ENCODE peak calls at places on chromosomes 2 and 18, in five cellular contexts. O, B, T, V and S are unnamed samples.
A peak's percentile ranks its signal among the peaks of the same experiment; 100 is the strongest.

GRCh38 chr2:209523778-209524362 is 100.0 kb downstream of the MAP2 start:
- DNase-seq in O (no peak), B (no peak), T (no peak), V (peak; percentile 45), S (no peak)

GRCh38 chr18:22559414-22560282 is 141.9 kb upstream of the CTAGE1 start:
- DNase-seq in O (peak; percentile 29), B (peak; percentile 89), T (no peak), V (peak; percentile 63), S (peak; percentile 85)

GRCh38 chr2:120740765-120741513 is 5.3 kb downstream of the GLI2 start:
- DNase-seq in O (no peak), B (no peak), T (no peak), V (no peak), S (peak; percentile 92)

GRCh38 chr2:20781656-20782265 is 41.1 kb downstream of the LDAH start:
- DNase-seq in O (peak; percentile 28), B (no peak), T (peak; percentile 32), V (peak; percentile 63), S (peak; percentile 77)

GRCh38 chr18:24734058-24734457 is 273.6 kb downstream of the HRH4 start:
- DNase-seq in O (peak; percentile 62), B (no peak), T (no peak), V (peak; percentile 47), S (peak; percentile 80)

GRCh38 chr2:151575338-151575737 is 158.9 kb downstream of the NEB start:
- DNase-seq in O (peak; percentile 45), B (no peak), T (no peak), V (peak; percentile 52), S (no peak)

GRCh38 chr18:52422985-52423601 is 83.1 kb downstream of the DCC start:
- DNase-seq in O (no peak), B (no peak), T (no peak), V (no peak), S (no peak)

GRCh38 chr2:176582990-176583481 is 313.8 kb downstream of the MTX2 start:
- DNase-seq in O (peak; percentile 91), B (no peak), T (no peak), V (peak; percentile 97), S (no peak)

GRCh38 chr2:205758051-205758450 is 75.8 kb downstream of the NRP2 start:
- DNase-seq in O (no peak), B (no peak), T (no peak), V (peak; percentile 64), S (no peak)

GRCh38 chr2:192090878-192091277 is 103.9 kb downstream of the TMEFF2 start:
- DNase-seq in O (no peak), B (no peak), T (no peak), V (no peak), S (no peak)

GRCh38 chr2:111148225-111148873 is 27.6 kb downstream of the BCL2L11 start:
- DNase-seq in O (no peak), B (no peak), T (no peak), V (no peak), S (no peak)

GRCh38 chr2:217785544-217786045 is 217.2 kb downstream of the TNS1 start:
- DNase-seq in O (peak; percentile 37), B (peak; percentile 88), T (peak; percentile 70), V (peak; percentile 81), S (peak; percentile 96)

GRCh38 chr2:192828175-192828574 is 633.4 kb upstream of the TMEFF2 start:
- DNase-seq in O (no peak), B (peak; percentile 40), T (no peak), V (no peak), S (no peak)

GRCh38 chr18:75269140-75269676 is 58.6 kb downstream of the TSHZ1 start:
- DNase-seq in O (no peak), B (no peak), T (peak; percentile 69), V (no peak), S (no peak)

GRCh38 chr2:100730290-100730868 is 89.6 kb upstream of the NPAS2 start:
- DNase-seq in O (peak; percentile 74), B (no peak), T (peak; percentile 49), V (peak; percentile 88), S (peak; percentile 89)

GRCh38 chr2:177599072-177599688 is 206.6 kb downstream of the AGPS start:
- DNase-seq in O (no peak), B (no peak), T (no peak), V (no peak), S (peak; percentile 36)

GRCh38 chr2:214075446-214075845 is 335.4 kb upstream of the VWC2L start:
- DNase-seq in O (no peak), B (no peak), T (no peak), V (no peak), S (no peak)

GRCh38 chr2:232362174-232362913 is 16.2 kb upstream of the ALPP start:
- DNase-seq in O (no peak), B (no peak), T (peak; percentile 56), V (no peak), S (no peak)

DNA sequence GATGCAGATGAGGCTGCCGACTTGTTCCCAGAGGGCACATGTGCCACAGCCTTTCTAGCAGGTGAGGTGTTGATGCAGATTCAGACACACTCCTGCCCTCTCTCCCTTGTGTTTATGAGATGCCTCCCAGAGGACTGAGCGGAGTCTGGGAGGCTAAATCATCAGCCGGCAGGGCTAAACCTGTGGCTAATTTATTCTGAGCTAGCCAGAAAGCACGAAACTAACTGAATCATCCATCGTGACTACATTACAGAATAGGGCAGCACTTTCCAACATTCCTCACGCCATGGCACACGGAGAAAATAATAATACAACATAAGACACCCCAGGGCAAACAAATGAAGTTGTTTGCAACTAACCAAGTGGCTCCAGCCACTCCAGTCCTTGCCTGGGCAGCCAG is 101.7 kb upstream of the FZD7 start:
- DNase-seq in O (no peak), B (no peak), T (no peak), V (no peak), S (peak; percentile 47)
- H3K9ac ChIP-seq in O (no peak overlapping the region), B (no peak overlapping the region), T (no peak overlapping the region), V (no peak overlapping the region), S (no peak overlapping the region)

GRCh38 chr2:63047534-63048281 is 2.9 kb upstream of the OTX1 start:
- DNase-seq in O (no peak), B (peak; percentile 68), T (no peak), V (no peak), S (peak; percentile 85)
- TF ChIP-seq CTCF in O (no peak), B (no peak), T (no peak), V (no peak), S (peak; percentile 39)

GRCh38 chr2:26694001-26694400 is 1.5 kb downstream of the KCNK3 start:
- DNase-seq in O (no peak), B (no peak), T (no peak), V (no peak), S (no peak)

GRCh38 chr2:26697425-26697824 is 4.9 kb downstream of the KCNK3 start:
- DNase-seq in O (no peak), B (no peak), T (no peak), V (no peak), S (no peak)

GRCh38 chr2:26693287-26693849 is 846 bp downstream of the KCNK3 start:
- DNase-seq in O (no peak), B (peak; percentile 78), T (no peak), V (no peak), S (peak; percentile 68)

GRCh38 chr2:26692814-26693286 is 328 bp downstream of the KCNK3 start:
- DNase-seq in O (peak; percentile 18), B (peak; percentile 74), T (no peak), V (no peak), S (peak; percentile 83)

GRCh38 chr2:26696352-26696816 is 3.9 kb downstream of the KCNK3 start:
- DNase-seq in O (peak; percentile 98), B (no peak), T (no peak), V (peak; percentile 97), S (peak; percentile 72)
- H3K9ac ChIP-seq in O (no peak overlapping the region), B (no peak overlapping the region), T (no peak overlapping the region), V (no peak overlapping the region), S (no peak overlapping the region)

GRCh38 chr2:46878886-46879285 is 36.7 kb downstream of the MCFD2 start:
- DNase-seq in O (no peak), B (peak; percentile 94), T (no peak), V (no peak), S (peak; percentile 61)
- TF ChIP-seq CTCF in O (no peak), B (no peak), T (no peak), V (no peak), S (peak; percentile 36)

GRCh38 chr2:68951899-68952298 is 794 bp downstream of the GKN2 start:
- DNase-seq in O (no peak), B (no peak), T (no peak), V (no peak), S (no peak)

GRCh38 chr2:68948695-68949094 is 4.0 kb downstream of the GKN2 start:
- DNase-seq in O (no peak), B (no peak), T (no peak), V (no peak), S (no peak)

GRCh38 chr2:68952887-68953521 is at the start of gene GKN2:
- DNase-seq in O (no peak), B (no peak), T (no peak), V (peak; percentile 52), S (no peak)
- H3K9ac ChIP-seq in O (no peak within 1 kb of the TSS), B (no peak within 1 kb of the TSS), T (no peak within 1 kb of the TSS), V (no peak within 1 kb of the TSS), S (no peak within 1 kb of the TSS)

DNA sequence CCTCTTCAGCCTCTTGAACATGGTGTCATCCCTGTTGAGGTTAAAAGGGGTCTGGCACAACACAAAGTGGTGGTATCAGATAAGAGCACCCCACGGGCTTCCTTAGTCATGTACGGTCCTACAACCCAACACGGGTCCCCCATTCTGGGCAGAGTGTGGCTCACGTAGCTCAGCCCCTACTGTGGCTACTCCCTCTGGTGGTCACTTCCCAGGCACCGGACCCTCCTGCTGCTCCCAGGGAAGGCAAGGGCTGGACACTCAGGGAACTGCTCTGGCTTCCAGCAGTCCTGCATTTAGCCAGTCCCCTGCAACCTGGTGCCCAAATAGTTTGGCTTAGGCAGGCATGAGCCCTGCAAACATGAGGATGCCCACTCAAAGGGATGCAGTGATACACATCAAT is 58.6 kb downstream of the GALNT14 start:
- DNase-seq in O (no peak), B (peak; percentile 42), T (no peak), V (no peak), S (peak; percentile 87)
- TF ChIP-seq CTCF in O (no peak), B (no peak), T (no peak), V (peak; percentile 27), S (peak; percentile 86)

GRCh38 chr2:170742000-170742399 is 26.9 kb downstream of the SP5 start:
- DNase-seq in O (no peak), B (no peak), T (no peak), V (no peak), S (no peak)

GRCh38 chr2:170739507-170740046 is 24.4 kb downstream of the SP5 start:
- DNase-seq in O (peak; percentile 33), B (no peak), T (no peak), V (peak; percentile 62), S (no peak)

GRCh38 chr2:170739048-170739447 is 23.9 kb downstream of the SP5 start:
- DNase-seq in O (peak; percentile 96), B (no peak), T (no peak), V (peak; percentile 98), S (no peak)

GRCh38 chr2:170742896-170743529 is 27.2 kb upstream of the ERICH2 start:
- DNase-seq in O (no peak), B (no peak), T (no peak), V (no peak), S (no peak)

DNA sequence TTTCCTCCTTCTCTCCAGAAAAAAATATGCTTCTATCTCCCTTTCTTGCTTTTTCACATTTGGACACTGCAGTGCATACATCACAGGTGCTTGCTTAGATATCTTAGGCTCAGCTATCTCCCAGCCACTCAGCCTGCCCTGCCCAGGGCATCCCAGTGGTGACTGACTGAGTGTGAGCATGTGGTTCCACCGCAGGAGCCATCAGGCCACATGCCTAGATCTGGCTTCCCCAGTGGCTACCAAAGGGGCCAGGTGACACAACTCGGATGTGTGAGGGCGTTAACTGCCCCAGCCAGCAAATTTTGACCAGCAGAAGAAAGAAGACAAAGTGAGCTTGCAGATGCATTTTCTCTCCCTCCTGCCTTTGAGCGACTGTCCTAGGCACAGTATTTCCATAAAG is 25.5 kb downstream of the SP5 start:
- DNase-seq in O (no peak), B (no peak), T (no peak), V (no peak), S (peak; percentile 72)
- H3K9ac ChIP-seq in O (no peak overlapping the region), B (no peak overlapping the region), T (no peak overlapping the region), V (no peak overlapping the region), S (no peak overlapping the region)